ENCODE peak calls at places on chromosomes 3 and 15, in five cellular contexts. One of them, this sample, is unnamed.
A peak's percentile ranks its signal among the peaks of the same experiment; 100 is the strongest.

GRCh38 chr3:171649282-171649681 is 161.0 kb downstream of the PLD1 start:
- DNase-seq in fibroblast of lung: no peak
- DNase-seq in mesendoderm: no peak
- DNase-seq in neuronal stem cell: no peak
- DNase-seq in H9: no peak
- DNase-seq in this sample: no peak

GRCh38 chr15:101560722-101561583 is 71.4 kb upstream of the PCSK6 start:
- DNase-seq in fibroblast of lung: no peak
- DNase-seq in mesendoderm: no peak
- DNase-seq in neuronal stem cell: no peak
- DNase-seq in H9: no peak
- DNase-seq in this sample: peak; percentile 13

GRCh38 chr3:30448946-30449686 is 157.3 kb upstream of the TGFBR2 start:
- DNase-seq in fibroblast of lung: peak; percentile 41
- DNase-seq in mesendoderm: no peak
- DNase-seq in neuronal stem cell: no peak
- DNase-seq in H9: no peak
- DNase-seq in this sample: no peak

GRCh38 chr3:104673981-104674380 is 692.7 kb upstream of the ALCAM start:
- DNase-seq in fibroblast of lung: peak; percentile 23
- DNase-seq in mesendoderm: no peak
- DNase-seq in neuronal stem cell: no peak
- DNase-seq in H9: no peak
- DNase-seq in this sample: no peak

GRCh38 chr3:52245322-52246263 is at the start of gene PPM1M:
- DNase-seq in fibroblast of lung: peak; percentile 48
- DNase-seq in mesendoderm: peak; percentile 82
- DNase-seq in neuronal stem cell: peak; percentile 45
- DNase-seq in H9: peak; percentile 73
- DNase-seq in this sample: peak; percentile 46

GRCh38 chr3:196942226-196942914 is at the start of gene NCBP2:
- DNase-seq in fibroblast of lung: peak; percentile 97
- DNase-seq in mesendoderm: peak; percentile 99
- DNase-seq in neuronal stem cell: peak; percentile 97
- DNase-seq in H9: peak; percentile 98
- DNase-seq in this sample: peak; percentile 99

GRCh38 chr3:149646181-149646766 is 11.6 kb downstream of the WWTR1 start:
- DNase-seq in fibroblast of lung: peak; percentile 79
- DNase-seq in mesendoderm: no peak
- DNase-seq in neuronal stem cell: no peak
- DNase-seq in H9: no peak
- DNase-seq in this sample: no peak

GRCh38 chr3:133821767-133822638 is 16.4 kb downstream of the SRPRB start:
- DNase-seq in fibroblast of lung: peak; percentile 69
- DNase-seq in mesendoderm: peak; percentile 89
- DNase-seq in neuronal stem cell: no peak
- DNase-seq in H9: peak; percentile 50
- DNase-seq in this sample: peak; percentile 34

GRCh38 chr3:41026394-41027177 is 172.7 kb upstream of the CTNNB1 start:
- DNase-seq in fibroblast of lung: peak; percentile 58
- DNase-seq in mesendoderm: peak; percentile 68
- DNase-seq in neuronal stem cell: no peak
- DNase-seq in H9: no peak
- DNase-seq in this sample: peak; percentile 34

GRCh38 chr15:66707310-66708160 is 5.5 kb downstream of the SMAD6 start:
- DNase-seq in fibroblast of lung: peak; percentile 65
- DNase-seq in mesendoderm: peak; percentile 95
- DNase-seq in neuronal stem cell: peak; percentile 60
- DNase-seq in H9: peak; percentile 86
- DNase-seq in this sample: peak; percentile 46

GRCh38 chr3:129352650-129353588 is 74.2 kb downstream of the HMCES start:
- DNase-seq in fibroblast of lung: no peak
- DNase-seq in mesendoderm: peak; percentile 28
- DNase-seq in neuronal stem cell: no peak
- DNase-seq in H9: no peak
- DNase-seq in this sample: no peak

GRCh38 chr3:191637611-191638010 is 176.6 kb downstream of the PYDC2 start:
- DNase-seq in fibroblast of lung: no peak
- DNase-seq in mesendoderm: peak; percentile 9
- DNase-seq in neuronal stem cell: no peak
- DNase-seq in H9: no peak
- DNase-seq in this sample: no peak

GRCh38 chr3:147007736-147008245 is 398.6 kb downstream of the ZIC4 start:
- DNase-seq in fibroblast of lung: peak; percentile 3
- DNase-seq in mesendoderm: no peak
- DNase-seq in neuronal stem cell: no peak
- DNase-seq in H9: no peak
- DNase-seq in this sample: no peak

GRCh38 chr15:56675930-56676329 is 57.4 kb downstream of the ZNF280D start:
- DNase-seq in fibroblast of lung: no peak
- DNase-seq in mesendoderm: no peak
- DNase-seq in neuronal stem cell: no peak
- DNase-seq in H9: no peak
- DNase-seq in this sample: no peak

GRCh38 chr3:42012935-42013651 is 51.2 kb upstream of the ULK4 start:
- DNase-seq in fibroblast of lung: peak; percentile 61
- DNase-seq in mesendoderm: peak; percentile 69
- DNase-seq in neuronal stem cell: no peak
- DNase-seq in H9: peak; percentile 80
- DNase-seq in this sample: peak; percentile 83

GRCh38 chr15:75694241-75695182 is 18.1 kb downstream of the CSPG4 start:
- DNase-seq in fibroblast of lung: peak; percentile 99
- DNase-seq in mesendoderm: peak; percentile 72
- DNase-seq in neuronal stem cell: no peak
- DNase-seq in H9: peak; percentile 74
- DNase-seq in this sample: peak; percentile 56

GRCh38 chr3:126474498-126475410 is 937 bp downstream of the ZXDC start:
- DNase-seq in fibroblast of lung: peak; percentile 53
- DNase-seq in mesendoderm: peak; percentile 66
- DNase-seq in neuronal stem cell: peak; percentile 30
- DNase-seq in H9: no peak
- DNase-seq in this sample: peak; percentile 42

GRCh38 chr3:60983906-60984305 is 267.3 kb downstream of the FHIT start:
- DNase-seq in fibroblast of lung: no peak
- DNase-seq in mesendoderm: no peak
- DNase-seq in neuronal stem cell: no peak
- DNase-seq in H9: no peak
- DNase-seq in this sample: no peak

GRCh38 chr3:64584193-64584592 is 103.6 kb downstream of the ADAMTS9 start:
- DNase-seq in fibroblast of lung: no peak
- DNase-seq in mesendoderm: no peak
- DNase-seq in neuronal stem cell: no peak
- DNase-seq in H9: no peak
- DNase-seq in this sample: no peak

GRCh38 chr3:47113669-47114365 is 50.1 kb downstream of the SETD2 start:
- DNase-seq in fibroblast of lung: peak; percentile 96
- DNase-seq in mesendoderm: peak; percentile 84
- DNase-seq in neuronal stem cell: no peak
- DNase-seq in H9: no peak
- DNase-seq in this sample: no peak

GRCh38 chr15:101153801-101154656 is 97.8 kb downstream of the CHSY1 start:
- DNase-seq in fibroblast of lung: no peak
- DNase-seq in mesendoderm: no peak
- DNase-seq in neuronal stem cell: no peak
- DNase-seq in H9: no peak
- DNase-seq in this sample: no peak

GRCh38 chr15:78208341-78208844 is 26.0 kb downstream of the ACSBG1 start:
- DNase-seq in fibroblast of lung: no peak
- DNase-seq in mesendoderm: no peak
- DNase-seq in neuronal stem cell: no peak
- DNase-seq in H9: no peak
- DNase-seq in this sample: no peak

GRCh38 chr3:58633157-58633865 is 33.3 kb downstream of the FAM3D start:
- DNase-seq in fibroblast of lung: no peak
- DNase-seq in mesendoderm: no peak
- DNase-seq in neuronal stem cell: no peak
- DNase-seq in H9: no peak
- DNase-seq in this sample: no peak

GRCh38 chr15:83837946-83838571 is 184.1 kb downstream of the ADAMTSL3 start:
- DNase-seq in fibroblast of lung: no peak
- DNase-seq in mesendoderm: peak; percentile 67
- DNase-seq in neuronal stem cell: peak; percentile 23
- DNase-seq in H9: peak; percentile 67
- DNase-seq in this sample: no peak

GRCh38 chr15:91942676-91943417 is 89.3 kb downstream of the SLCO3A1 start:
- DNase-seq in fibroblast of lung: peak; percentile 85
- DNase-seq in mesendoderm: no peak
- DNase-seq in neuronal stem cell: no peak
- DNase-seq in H9: no peak
- DNase-seq in this sample: peak; percentile 91

GRCh38 chr15:62068787-62069170 is 2.0 kb downstream of the C2CD4A start:
- DNase-seq in fibroblast of lung: peak; percentile 10
- DNase-seq in mesendoderm: no peak
- DNase-seq in neuronal stem cell: no peak
- DNase-seq in H9: no peak
- DNase-seq in this sample: no peak

GRCh38 chr3:33779751-33780150 is 18.7 kb upstream of the PDCD6IP start:
- DNase-seq in fibroblast of lung: no peak
- DNase-seq in mesendoderm: no peak
- DNase-seq in neuronal stem cell: no peak
- DNase-seq in H9: no peak
- DNase-seq in this sample: no peak

GRCh38 chr3:95759614-95760301 is 1054.6 kb upstream of the EPHA6 start:
- DNase-seq in fibroblast of lung: no peak
- DNase-seq in mesendoderm: no peak
- DNase-seq in neuronal stem cell: no peak
- DNase-seq in H9: no peak
- DNase-seq in this sample: no peak

GRCh38 chr15:80695911-80696651 is 971 bp downstream of the ABHD17C start:
- DNase-seq in fibroblast of lung: peak; percentile 22
- DNase-seq in mesendoderm: peak; percentile 23
- DNase-seq in neuronal stem cell: no peak
- DNase-seq in H9: no peak
- DNase-seq in this sample: peak; percentile 79

GRCh38 chr3:21621396-21621695 is 129.7 kb downstream of the ZNF385D start:
- DNase-seq in fibroblast of lung: peak; percentile 81
- DNase-seq in mesendoderm: peak; percentile 39
- DNase-seq in neuronal stem cell: no peak
- DNase-seq in H9: no peak
- DNase-seq in this sample: no peak

GRCh38 chr3:122246214-122246613 is 62.7 kb downstream of the CASR start:
- DNase-seq in fibroblast of lung: peak; percentile 57
- DNase-seq in mesendoderm: no peak
- DNase-seq in neuronal stem cell: no peak
- DNase-seq in H9: no peak
- DNase-seq in this sample: no peak

GRCh38 chr3:73030073-73030597 is 31.3 kb upstream of the EBLN2 start:
- DNase-seq in fibroblast of lung: no peak
- DNase-seq in mesendoderm: no peak
- DNase-seq in neuronal stem cell: no peak
- DNase-seq in H9: no peak
- DNase-seq in this sample: no peak

GRCh38 chr3:155442066-155442465 is 148.6 kb upstream of the STRIT1 start:
- DNase-seq in fibroblast of lung: no peak
- DNase-seq in mesendoderm: no peak
- DNase-seq in neuronal stem cell: no peak
- DNase-seq in H9: no peak
- DNase-seq in this sample: no peak

DNA sequence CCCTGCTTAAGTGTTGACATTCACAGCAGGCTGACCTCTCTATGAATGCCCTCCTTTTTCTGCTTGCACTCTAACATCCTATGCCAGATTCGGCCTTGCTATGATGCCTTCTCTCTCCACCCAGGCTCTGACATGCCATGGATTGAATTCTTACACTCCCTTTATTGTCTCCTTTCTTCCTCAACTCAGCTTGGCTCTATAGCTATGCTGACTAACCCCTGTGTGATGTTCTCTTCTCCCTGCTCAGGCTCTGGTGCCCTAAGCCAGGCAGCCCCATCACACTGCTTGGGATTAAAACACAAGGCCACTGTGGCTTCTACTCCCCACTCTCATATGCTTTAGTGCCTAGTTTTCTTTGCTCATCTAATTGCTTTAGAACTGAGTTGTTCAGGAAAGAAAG is 563.7 kb downstream of the NSUN3 start:
- DNase-seq in fibroblast of lung: no peak
- DNase-seq in mesendoderm: no peak
- DNase-seq in neuronal stem cell: peak; percentile 1
- DNase-seq in H9: no peak
- DNase-seq in this sample: no peak
- H3K27ac ChIP-seq in fibroblast of lung: no peak overlapping the region
- H3K27ac ChIP-seq in mesendoderm: no peak overlapping the region
- H3K27ac ChIP-seq in neuronal stem cell: no peak overlapping the region
- H3K27ac ChIP-seq in H9: no peak overlapping the region
- H3K27ac ChIP-seq in this sample: no peak overlapping the region

GRCh38 chr3:123752228-123752627 is 131.9 kb downstream of the MYLK start:
- DNase-seq in fibroblast of lung: no peak
- DNase-seq in mesendoderm: no peak
- DNase-seq in neuronal stem cell: no peak
- DNase-seq in H9: no peak
- DNase-seq in this sample: peak; percentile 15

GRCh38 chr3:123750209-123750608 is 133.9 kb downstream of the MYLK start:
- DNase-seq in fibroblast of lung: no peak
- DNase-seq in mesendoderm: no peak
- DNase-seq in neuronal stem cell: no peak
- DNase-seq in H9: no peak
- DNase-seq in this sample: peak; percentile 6

GRCh38 chr3:123751478-123751877 is 132.7 kb downstream of the MYLK start:
- DNase-seq in fibroblast of lung: peak; percentile 60
- DNase-seq in mesendoderm: no peak
- DNase-seq in neuronal stem cell: no peak
- DNase-seq in H9: no peak
- DNase-seq in this sample: no peak

GRCh38 chr3:123749716-123750115 is 134.4 kb downstream of the MYLK start:
- DNase-seq in fibroblast of lung: peak; percentile 95
- DNase-seq in mesendoderm: no peak
- DNase-seq in neuronal stem cell: no peak
- DNase-seq in H9: no peak
- DNase-seq in this sample: peak; percentile 4

GRCh38 chr3:123750659-123751420 is 133.3 kb downstream of the MYLK start:
- DNase-seq in fibroblast of lung: peak; percentile 96
- DNase-seq in mesendoderm: peak; percentile 94
- DNase-seq in neuronal stem cell: no peak
- DNase-seq in H9: peak; percentile 48
- DNase-seq in this sample: peak; percentile 22
- H3K9ac ChIP-seq in fibroblast of lung: peak overlapping the region; percentile 28
- H3K9ac ChIP-seq in mesendoderm: no peak overlapping the region
- H3K9ac ChIP-seq in neuronal stem cell: no peak overlapping the region
- H3K9ac ChIP-seq in H9: no peak overlapping the region
- H3K9ac ChIP-seq in this sample: no peak overlapping the region

DNA sequence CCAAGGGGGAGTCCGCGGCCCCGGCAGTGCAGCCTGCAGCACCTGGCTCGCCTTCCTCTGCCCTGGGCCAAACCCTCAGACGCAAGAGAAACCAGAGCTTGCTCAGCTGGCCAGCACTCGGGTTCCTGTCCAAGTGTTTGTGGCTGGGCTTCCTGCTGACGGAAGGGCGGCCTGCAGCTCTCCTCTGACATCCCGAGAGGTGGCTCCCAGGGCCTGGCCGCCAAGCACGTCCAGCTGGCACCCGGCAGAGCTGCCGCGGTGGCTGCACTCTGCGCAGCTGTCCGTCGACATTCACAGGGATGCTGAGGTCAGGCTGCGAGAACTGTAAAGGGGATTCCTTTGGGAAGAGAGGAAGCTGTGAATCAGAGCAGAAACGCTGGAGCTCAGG is 85.6 kb downstream of the CPN2 start:
- DNase-seq in fibroblast of lung: peak; percentile 99
- DNase-seq in mesendoderm: no peak
- DNase-seq in neuronal stem cell: no peak
- DNase-seq in H9: peak; percentile 30
- DNase-seq in this sample: peak; percentile 64
- H3K27ac ChIP-seq in fibroblast of lung: peak overlapping the region; percentile 19
- H3K27ac ChIP-seq in mesendoderm: no peak overlapping the region
- H3K27ac ChIP-seq in neuronal stem cell: no peak overlapping the region
- H3K27ac ChIP-seq in H9: no peak overlapping the region
- H3K27ac ChIP-seq in this sample: peak overlapping the region; percentile 21

GRCh38 chr3:184186902-184187207 is 856 bp downstream of the ABCF3 start:
- DNase-seq in fibroblast of lung: no peak
- DNase-seq in mesendoderm: no peak
- DNase-seq in neuronal stem cell: no peak
- DNase-seq in H9: no peak
- DNase-seq in this sample: peak; percentile 17
- H3K9ac ChIP-seq in fibroblast of lung: peak overlapping the region; percentile 89
- H3K9ac ChIP-seq in mesendoderm: peak overlapping the region; percentile 96
- H3K9ac ChIP-seq in neuronal stem cell: peak overlapping the region; percentile 98
- H3K9ac ChIP-seq in H9: peak overlapping the region; percentile 81
- H3K9ac ChIP-seq in this sample: peak overlapping the region; percentile 94

This sample was measured in colonic mucosa.